ENCODE peak calls at places on chromosomes 4 and X, in five cellular contexts. Q, R, X, T and U are unnamed samples.

GRCh38 chr4:83490876-83491450 is 6.1 kb upstream of the ABRAXAS1 start:
- DNase-seq in R (no peak), T (peak), X (no peak), Q (peak), U (no peak)

GRCh38 chr4:165288639-165289428 is 38.6 kb upstream of the MSMO1 start:
- DNase-seq in Q (peak), R (no peak), T (no peak), X (no peak), U (no peak)

GRCh38 chrX:3627579-3627978 is 85.9 kb downstream of the PRKX start:
- DNase-seq in Q (no peak), R (no peak), T (no peak), X (no peak), U (no peak)

GRCh38 chrX:72273718-72274117 is 3.3 kb downstream of the RPS4X start:
- DNase-seq in T (no peak), Q (no peak), R (no peak), X (no peak), U (no peak)

GRCh38 chrX:67717571-67717970 is 173.8 kb downstream of the AR start:
- DNase-seq in R (no peak), X (no peak), Q (no peak), T (no peak), U (no peak)

GRCh38 chr4:87049508-87049907 is 114.7 kb downstream of the AFF1 start:
- DNase-seq in T (peak), X (no peak), Q (no peak), R (no peak), U (no peak)

GRCh38 chr4:180219080-180219479 is 2024.1 kb upstream of the TENM3 start:
- DNase-seq in X (no peak), T (no peak), Q (no peak), R (no peak), U (no peak)

GRCh38 chr4:91128519-91128918 is 1001.3 kb downstream of the CCSER1 start:
- DNase-seq in Q (no peak), R (no peak), X (no peak), T (no peak), U (no peak)

GRCh38 chr4:168558587-168558986 is 61.7 kb downstream of the PALLD start:
- DNase-seq in T (peak), X (no peak), R (no peak), Q (peak), U (no peak)

GRCh38 chr4:158411180-158411721 is 110.4 kb upstream of the RXFP1 start:
- DNase-seq in T (no peak), Q (no peak), X (no peak), R (no peak), U (no peak)

GRCh38 chr4:183256756-183257385 is 63.2 kb downstream of the CLDN22 start:
- DNase-seq in T (peak), R (peak), X (peak), Q (peak), U (peak)

GRCh38 chr4:40864531-40864930 is 114.8 kb downstream of the NSUN7 start:
- DNase-seq in X (no peak), T (no peak), Q (no peak), R (no peak), U (no peak)

GRCh38 chr4:4519296-4519898 is 22.5 kb downstream of the STX18 start:
- DNase-seq in T (peak), Q (peak), R (no peak), X (no peak), U (no peak)

GRCh38 chr4:155248002-155248896 is 39.8 kb downstream of the NPY2R start:
- DNase-seq in R (no peak), X (no peak), T (no peak), Q (no peak), U (no peak)

GRCh38 chr4:145840162-145840768 is 98.4 kb downstream of the ZNF827 start:
- DNase-seq in T (peak), X (no peak), R (no peak), Q (peak), U (no peak)

GRCh38 chr4:10033191-10033881 is 12.0 kb upstream of the SLC2A9 start:
- DNase-seq in T (peak), R (peak), X (no peak), Q (peak), U (no peak)

GRCh38 chr4:109574443-109574850 is 14.4 kb downstream of the MCUB start:
- DNase-seq in X (no peak), T (peak), Q (no peak), R (no peak), U (no peak)

GRCh38 chr4:134201216-134202098 is at the start of gene PABPC4L:
- DNase-seq in Q (peak), R (peak), X (no peak), T (peak), U (no peak)

GRCh38 chrX:129576539-129576938 is 36.5 kb downstream of the OCRL start:
- DNase-seq in T (no peak), R (no peak), X (no peak), Q (no peak), U (no peak)

GRCh38 chr4:142044271-142044670 is 407.9 kb downstream of the IL15 start:
- DNase-seq in R (no peak), T (no peak), Q (peak), X (no peak), U (no peak)

GRCh38 chrX:130130990-130131389 is 20.7 kb upstream of the ELF4 start:
- DNase-seq in R (no peak), X (no peak), T (no peak), Q (no peak), U (no peak)

GRCh38 chr4:182449960-182450359 is 206.8 kb downstream of the TENM3 start:
- DNase-seq in R (no peak), X (no peak), T (no peak), Q (no peak), U (no peak)

GRCh38 chr4:86816463-86817107 is 32.6 kb downstream of the SLC10A6 start:
- DNase-seq in R (peak), X (no peak), Q (peak), T (no peak), U (no peak)

GRCh38 chr4:53015681-53016080 is 153.6 kb downstream of the RASL11B start:
- DNase-seq in X (no peak), Q (peak), T (peak), R (no peak), U (no peak)

GRCh38 chr4:2069161-2069971 is 10.2 kb downstream of the NAT8L start:
- DNase-seq in R (peak), Q (no peak), X (no peak), T (no peak), U (no peak)

GRCh38 chr4:184817494-184818215 is 8.1 kb downstream of the ACSL1 start:
- DNase-seq in R (peak), Q (no peak), X (no peak), T (no peak), U (no peak)

GRCh38 chr4:36399762-36400353 is 118.4 kb downstream of the DTHD1 start:
- DNase-seq in T (peak), X (no peak), Q (no peak), R (no peak), U (no peak)

GRCh38 chr4:169225058-169225751 is 45.6 kb downstream of the SH3RF1 start:
- DNase-seq in T (peak), R (no peak), Q (peak), X (no peak), U (no peak)

GRCh38 chr4:183876268-183876934 is 28.7 kb upstream of the STOX2 start:
- DNase-seq in T (peak), R (peak), Q (peak), X (peak), U (peak)

GRCh38 chr4:25807101-25807728 is 55.6 kb downstream of the SEL1L3 start:
- DNase-seq in R (no peak), Q (peak), T (no peak), X (no peak), U (no peak)

GRCh38 chr4:105859233-105859632 is 36.0 kb upstream of the NPNT start:
- DNase-seq in R (no peak), Q (peak), T (peak), X (no peak), U (no peak)

GRCh38 chr4:81882222-81882621 is 410.5 kb upstream of the RASGEF1B start:
- DNase-seq in Q (no peak), T (no peak), R (no peak), X (no peak), U (no peak)

GRCh38 chrX:41377624-41378023 is 43.7 kb downstream of the DDX3X start:
- DNase-seq in Q (no peak), T (no peak), R (no peak), X (no peak), U (no peak)

GRCh38 chr4:140153744-140154571 is at the start of gene MAML3:
- DNase-seq in R (peak), T (peak), Q (peak), X (peak), U (peak)

GRCh38 chr4:74428278-74428677 is 16.7 kb upstream of the AREG start:
- DNase-seq in R (no peak), T (peak), Q (peak), X (no peak), U (no peak)

GRCh38 chrX:44060221-44060620 is 87.0 kb upstream of the NDP start:
- DNase-seq in T (no peak), Q (no peak), X (no peak), R (no peak), U (no peak)

GRCh38 chr4:165684177-165684870 is 188.7 kb upstream of the TLL1 start:
- DNase-seq in X (no peak), R (peak), T (peak), Q (no peak), U (no peak)

GRCh38 chr4:146315184-146315583 is 100.8 kb downstream of the REELD1 start:
- DNase-seq in R (no peak), T (no peak), Q (no peak), X (no peak), U (no peak)

GRCh38 chr4:88804234-88804633 is 106.6 kb upstream of the NAP1L5 start:
- DNase-seq in X (no peak), R (no peak), Q (no peak), T (no peak), U (no peak)
- H3K27ac ChIP-seq in X (peak), R (no peak), Q (no peak), T (no peak), U (peak)

GRCh38 chrX:123967497-123967896 is 6.0 kb downstream of the STAG2 start:
- DNase-seq in Q (no peak), R (no peak), X (no peak), T (no peak), U (no peak)
- TF ChIP-seq CTCF in Q (no peak), R (no peak), X (no peak), T (no peak), U (no peak)

GRCh38 chrX:49071877-49072711 is 1.7 kb downstream of the PRAF2 start:
- DNase-seq in T (peak), Q (peak), R (peak), X (peak), U (peak)

GRCh38 chrX:49070988-49071387 is 2.8 kb downstream of the PRAF2 start:
- DNase-seq in X (no peak), Q (no peak), T (no peak), R (no peak), U (no peak)

GRCh38 chrX:49075347-49075746 is 1.5 kb upstream of the PRAF2 start:
- DNase-seq in Q (no peak), X (no peak), T (no peak), R (no peak), U (no peak)

GRCh38 chrX:49072712-49073095 is 1.1 kb downstream of the PRAF2 start:
- DNase-seq in Q (no peak), T (no peak), X (no peak), R (no peak), U (no peak)

DNA sequence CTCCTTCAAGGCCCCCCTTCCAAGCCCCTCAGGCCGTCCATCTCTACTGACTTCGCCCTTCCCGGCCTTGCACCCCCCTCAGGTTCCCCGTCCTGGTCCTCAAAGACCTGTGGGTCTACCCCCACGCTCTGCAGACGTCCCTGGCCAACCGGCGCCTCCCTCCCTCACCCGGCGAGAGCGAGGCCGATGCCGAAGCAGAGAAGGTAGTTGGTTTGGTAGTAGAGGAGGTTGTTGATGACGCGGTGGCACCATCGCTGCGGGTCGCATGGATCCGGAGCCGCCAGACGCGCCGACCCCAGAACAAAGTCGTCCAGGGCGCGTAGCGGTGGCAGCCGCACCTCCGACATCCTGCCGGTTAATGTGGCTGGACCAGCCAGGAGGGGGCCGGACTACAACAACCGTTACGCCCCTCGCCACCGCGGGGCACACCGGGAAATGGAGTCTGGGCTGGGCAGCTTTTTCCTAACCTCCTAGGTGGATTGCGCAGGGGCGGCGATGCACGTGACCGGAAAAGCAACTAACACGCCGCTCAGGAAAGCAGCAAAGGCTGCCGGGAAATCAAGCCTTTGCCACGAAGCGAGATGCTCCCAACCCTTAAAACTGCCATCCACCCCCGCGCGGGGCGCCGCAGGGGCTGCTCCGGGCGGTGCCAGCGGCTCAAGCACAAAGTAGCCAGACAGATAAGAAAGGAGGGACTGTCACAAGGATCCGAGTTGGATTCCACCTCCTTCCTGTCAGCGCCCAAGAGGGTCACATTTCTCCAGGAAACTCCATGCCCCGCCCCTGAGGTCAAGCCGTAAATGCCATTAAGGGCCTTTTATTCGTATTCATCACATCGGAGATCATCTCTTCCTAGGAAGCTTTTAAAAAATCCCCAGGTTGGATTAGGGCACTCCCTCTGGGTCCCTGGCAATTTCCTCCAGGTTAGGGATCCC is at the start of gene PRAF2:
- DNase-seq in Q (peak), R (peak), T (peak), X (peak), U (peak)
- TF ChIP-seq POLR2A in Q (peak), R (no peak), T (peak), X (no peak), U (peak)

GRCh38 chr4:85724801-85725548 is 250.0 kb downstream of the ARHGAP24 start:
- DNase-seq in Q (no peak), R (no peak), X (no peak), T (no peak), U (no peak)
- H3K27ac ChIP-seq in Q (no peak), R (peak), X (peak), T (no peak), U (peak)

GRCh38 chr4:6446130-6446482 is 26.3 kb downstream of the PPP2R2C start:
- DNase-seq in T (no peak), R (no peak), X (no peak), Q (no peak), U (no peak)
- TF ChIP-seq CTCF in T (no peak), R (no peak), X (no peak), Q (no peak), U (no peak)

DNA sequence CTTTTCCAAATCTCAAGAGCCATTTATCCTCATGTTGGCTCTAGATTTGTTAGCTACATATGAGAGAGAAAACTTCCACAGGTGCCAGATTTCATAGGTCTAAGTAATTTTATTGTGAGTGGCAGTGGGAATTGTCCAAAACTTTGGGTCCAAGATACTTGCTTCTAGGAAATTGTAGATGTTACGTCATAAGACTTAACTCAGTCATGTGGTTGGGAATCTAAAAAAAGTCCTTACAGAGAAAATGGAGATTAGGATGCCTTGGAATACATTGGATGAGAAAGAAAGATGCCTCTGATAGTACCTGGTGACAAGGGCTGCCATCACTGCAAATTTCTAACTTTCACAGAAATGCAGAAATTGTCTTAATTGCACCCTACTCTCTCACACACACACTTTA is 506.5 kb downstream of the C4orf33 start:
- DNase-seq in R (no peak), Q (no peak), X (no peak), T (no peak), U (no peak)
- TF ChIP-seq POLR2A in R (no peak), Q (no peak), X (no peak), T (no peak), U (no peak)

GRCh38 chr4:85005865-85006377 is 39.4 kb upstream of the WDFY3 start:
- DNase-seq in Q (peak), X (no peak), R (no peak), T (peak), U (no peak)

GRCh38 chr4:84995386-84995785 is 28.9 kb upstream of the WDFY3 start:
- DNase-seq in T (no peak), Q (no peak), X (no peak), R (no peak), U (no peak)

GRCh38 chr4:85000343-85000742 is 33.9 kb upstream of the WDFY3 start:
- DNase-seq in T (no peak), X (no peak), Q (no peak), R (no peak), U (no peak)
- H3K27ac ChIP-seq in T (no peak), X (no peak), Q (no peak), R (no peak), U (no peak)

DNA sequence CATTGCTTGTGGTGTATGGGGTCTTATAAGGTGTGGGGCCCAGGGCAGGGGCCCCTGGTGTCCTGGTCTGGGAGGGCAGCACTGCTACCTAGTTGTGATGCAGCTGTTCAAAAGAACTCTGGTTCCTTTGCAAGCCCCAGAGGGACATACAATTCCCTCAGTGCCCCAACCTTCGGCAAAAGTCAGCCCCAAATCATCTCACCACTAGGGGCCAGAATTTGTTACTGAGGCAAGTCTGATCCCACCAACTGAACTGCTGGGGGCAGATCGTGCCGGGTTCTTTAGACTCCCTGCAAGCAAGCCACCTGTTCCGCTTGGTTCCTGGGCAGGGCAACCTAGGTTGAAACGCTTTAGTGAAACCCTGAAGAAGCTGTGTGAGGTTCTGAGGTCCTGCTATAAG is 180.1 kb upstream of the S100G start:
- DNase-seq in Q (no peak), T (no peak), R (no peak), X (no peak), U (no peak)
- TF ChIP-seq CTCF in Q (no peak), T (no peak), R (no peak), X (no peak), U (no peak)